ENCODE peak calls at places on chromosomes 13 and 19, in four cellular contexts. U, T, D and P are unnamed samples.

GRCh38 chr13:89628567-89628966 is 1718.9 kb upstream of the MIR17HG start:
- DNase-seq in U (peak; percentile 12), T (no peak), D (no peak), P (no peak)

GRCh38 chr19:50909240-50910070 is 1.7 kb downstream of the KLK4 start:
- DNase-seq in U (peak; percentile 83), T (no peak), D (no peak), P (peak; percentile 13)

GRCh38 chr19:27759896-27760295 is 1453.1 kb downstream of the UQCRFS1 start:
- DNase-seq in U (no peak), T (no peak), D (no peak), P (no peak)

GRCh38 chr19:50178320-50178719 is 15.2 kb upstream of the IZUMO2 start:
- DNase-seq in U (no peak), T (no peak), D (no peak), P (no peak)

GRCh38 chr19:47776568-47776967 is 1.9 kb upstream of the SELENOW start:
- DNase-seq in U (no peak), T (no peak), D (no peak), P (peak; percentile 77)

GRCh38 chr13:106599875-106600797 is 32.2 kb upstream of the ARGLU1 start:
- DNase-seq in U (no peak), T (no peak), D (peak; percentile 80), P (no peak)

GRCh38 chr13:40026174-40026585 is 370.7 kb downstream of the COG6 start:
- DNase-seq in U (no peak), T (peak; percentile 100), D (peak; percentile 11), P (no peak)

GRCh38 chr13:102774210-102774560 is 599 bp upstream of the TEX30 start:
- DNase-seq in U (no peak), T (no peak), D (no peak), P (no peak)

GRCh38 chr13:109010912-109011311 is 381.5 kb downstream of the MYO16 start:
- DNase-seq in U (no peak), T (no peak), D (no peak), P (no peak)

GRCh38 chr13:46039421-46040036 is 13.0 kb downstream of the ZC3H13 start:
- DNase-seq in U (no peak), T (no peak), D (peak; percentile 83), P (no peak)

GRCh38 chr13:41675306-41675705 is 218.0 kb downstream of the RGCC start:
- DNase-seq in U (no peak), T (no peak), D (no peak), P (no peak)

GRCh38 chr19:10093295-10094186 is 7.4 kb downstream of the SHFL start:
- DNase-seq in U (no peak), T (no peak), D (no peak), P (no peak)

GRCh38 chr19:39014037-39014436 is 18.3 kb downstream of the FBXO27 start:
- DNase-seq in U (no peak), T (no peak), D (no peak), P (no peak)

GRCh38 chr13:49517461-49517860 is 21.7 kb downstream of the PHF11 start:
- DNase-seq in U (no peak), T (no peak), D (no peak), P (peak; percentile 26)

GRCh38 chr13:35014606-35015005 is 72.5 kb downstream of the NBEA start:
- DNase-seq in U (no peak), T (no peak), D (no peak), P (no peak)

GRCh38 chr13:49400755-49401659 is 42.9 kb downstream of the CAB39L start:
- DNase-seq in U (peak; percentile 5), T (no peak), D (peak; percentile 87), P (no peak)

GRCh38 chr19:19349365-19349764 is 28.7 kb downstream of the MAU2 start:
- DNase-seq in U (no peak), T (no peak), D (no peak), P (no peak)

GRCh38 chr19:39778763-39779162 is at the start of gene LEUTX:
- DNase-seq in U (no peak), T (peak; percentile 55), D (no peak), P (no peak)

GRCh38 chr13:52127378-52127777 is 1.5 kb downstream of the NEK5 start:
- DNase-seq in U (no peak), T (no peak), D (no peak), P (no peak)

GRCh38 chr13:95385808-95386207 is 84.6 kb upstream of the ABCC4 start:
- DNase-seq in U (no peak), T (no peak), D (no peak), P (no peak)

GRCh38 chr19:45097776-45098520 is 5.0 kb downstream of the PPP1R37 start:
- DNase-seq in U (no peak), T (no peak), D (peak; percentile 98), P (peak; percentile 90)

GRCh38 chr19:11064831-11065303 is 24.4 kb upstream of the LDLR start:
- DNase-seq in U (no peak), T (no peak), D (no peak), P (no peak)

GRCh38 chr13:100301418-100301817 is 212.5 kb downstream of the PCCA start:
- DNase-seq in U (peak; percentile 24), T (no peak), D (no peak), P (no peak)

GRCh38 chr19:47004012-47004465 is 15.6 kb upstream of the NPAS1 start:
- DNase-seq in U (peak; percentile 75), T (no peak), D (no peak), P (no peak)

GRCh38 chr19:1451916-1452801 is 2.2 kb downstream of the APC2 start:
- DNase-seq in U (peak; percentile 86), T (no peak), D (no peak), P (no peak)

GRCh38 chr19:55766466-55766865 is 2.5 kb upstream of the RFPL4AL1 start:
- DNase-seq in U (no peak), T (peak; percentile 5), D (no peak), P (no peak)
- TF ChIP-seq MXI1 in U (no peak), T (no peak), D (no peak), P (no peak)

DNA sequence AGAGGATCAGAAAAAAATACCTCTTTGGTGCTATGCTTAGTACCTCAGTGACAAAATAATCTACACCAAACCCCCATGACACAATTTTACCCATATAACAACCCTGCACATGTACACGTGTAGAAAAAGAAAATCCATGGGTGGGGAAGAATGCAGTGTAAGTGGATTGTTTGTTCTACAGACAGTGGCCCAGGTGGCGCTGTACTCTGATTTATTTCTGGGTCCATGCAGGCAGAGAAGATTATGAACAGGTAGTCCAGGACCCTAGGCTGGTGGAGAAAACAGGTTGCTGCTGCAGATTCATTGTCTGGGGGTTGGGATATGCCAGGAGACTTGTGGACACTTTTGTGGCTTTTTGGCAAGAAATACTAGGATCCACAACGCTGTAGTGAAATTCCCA is 9.1 kb downstream of the ZNF100 start:
- DNase-seq in U (no peak), T (no peak), D (no peak), P (no peak)
- H3K36me3 ChIP-seq in U (peaks cover 11% of the 10 kb centered on the region), T (peaks cover 1% of the 10 kb centered on the region), D (peaks cover 36% of the 10 kb centered on the region), P (peaks cover 17% of the 10 kb centered on the region)

DNA sequence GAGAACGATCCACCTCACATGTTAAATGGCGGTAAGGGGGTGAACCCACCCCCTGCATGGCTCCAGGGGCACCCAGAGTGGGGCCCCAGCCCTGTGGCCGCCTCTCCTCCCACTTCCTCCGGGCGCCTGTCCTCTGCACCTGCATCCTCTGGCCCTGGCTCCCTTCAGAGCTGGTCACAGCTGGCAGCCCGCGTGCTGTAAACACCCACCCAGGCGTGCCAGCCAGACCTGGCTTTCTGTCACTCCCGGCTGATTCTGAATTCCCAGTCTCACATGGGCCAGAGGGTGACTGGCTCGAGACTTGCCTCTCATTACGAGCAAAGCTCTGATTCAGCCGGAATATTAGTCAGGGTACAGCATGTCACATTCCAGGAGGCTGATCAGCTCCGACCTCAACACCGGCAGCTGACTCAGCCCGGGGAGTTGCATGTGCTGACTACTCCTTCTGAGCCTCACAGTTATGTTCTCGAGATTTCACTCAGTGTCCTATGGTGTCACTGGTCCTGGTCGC is 75.1 kb downstream of the GNG7 start:
- DNase-seq in U (no peak), T (no peak), D (peak; percentile 99), P (peak; percentile 68)
- TF ChIP-seq MXI1 in U (no peak), T (no peak), D (peak; percentile 83), P (peak; percentile 46)

GRCh38 chr19:7130043-7130442 is 60.5 kb downstream of the ZNF557 start:
- DNase-seq in U (no peak), T (no peak), D (no peak), P (no peak)
- H3K36me3 ChIP-seq in U (peaks cover 3% of the 10 kb centered on the region), T (peaks cover 25% of the 10 kb centered on the region), D (peaks cover 32% of the 10 kb centered on the region), P (peaks cover 27% of the 10 kb centered on the region)

GRCh38 chr13:32946558-32946957 is 69.7 kb upstream of the KL start:
- DNase-seq in U (no peak), T (no peak), D (no peak), P (no peak)

GRCh38 chr13:32938907-32939306 is 77.3 kb upstream of the KL start:
- DNase-seq in U (no peak), T (no peak), D (peak; percentile 61), P (no peak)

GRCh38 chr13:32941368-32941767 is 74.9 kb upstream of the KL start:
- DNase-seq in U (no peak), T (no peak), D (no peak), P (no peak)

DNA sequence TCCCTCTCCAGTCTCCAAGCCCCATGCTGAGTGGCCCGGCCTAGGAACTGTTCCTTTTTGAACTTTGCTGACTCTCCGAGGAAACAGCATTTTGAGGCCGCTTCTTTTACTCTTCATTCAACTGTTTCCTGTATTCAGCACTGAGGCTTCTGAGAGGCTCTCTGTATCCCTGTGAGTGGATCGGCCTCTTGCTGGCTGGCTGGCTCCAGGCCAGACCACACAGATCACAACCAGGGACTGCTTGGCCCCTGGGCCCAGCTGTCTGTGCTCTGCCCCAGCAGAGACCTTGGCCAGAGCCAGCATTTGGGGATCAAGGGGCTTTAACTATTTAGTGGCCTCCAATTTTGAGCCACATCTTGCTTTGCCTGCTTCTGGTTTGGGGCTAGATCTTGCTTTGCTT is 75.6 kb upstream of the KL start:
- DNase-seq in U (peak; percentile 60), T (no peak), D (peak; percentile 56), P (no peak)
- TF ChIP-seq MXI1 in U (no peak), T (no peak), D (no peak), P (no peak)

GRCh38 chr19:2771786-2772674 is 11.0 kb downstream of the SGTA start:
- DNase-seq in U (no peak), T (no peak), D (no peak), P (no peak)
- H3K36me3 ChIP-seq in U (peaks cover 28% of the 10 kb centered on the region), T (peaks cover 20% of the 10 kb centered on the region), D (peaks cover 16% of the 10 kb centered on the region), P (peaks cover 24% of the 10 kb centered on the region)

GRCh38 chr13:112885782-112886268 is 83.2 kb upstream of the MCF2L start:
- DNase-seq in U (peak; percentile 96), T (no peak), D (peak; percentile 87), P (peak; percentile 71)
- TF ChIP-seq MXI1 in U (peak; percentile 96), T (no peak), D (peak; percentile 86), P (peak; percentile 25)

DNA sequence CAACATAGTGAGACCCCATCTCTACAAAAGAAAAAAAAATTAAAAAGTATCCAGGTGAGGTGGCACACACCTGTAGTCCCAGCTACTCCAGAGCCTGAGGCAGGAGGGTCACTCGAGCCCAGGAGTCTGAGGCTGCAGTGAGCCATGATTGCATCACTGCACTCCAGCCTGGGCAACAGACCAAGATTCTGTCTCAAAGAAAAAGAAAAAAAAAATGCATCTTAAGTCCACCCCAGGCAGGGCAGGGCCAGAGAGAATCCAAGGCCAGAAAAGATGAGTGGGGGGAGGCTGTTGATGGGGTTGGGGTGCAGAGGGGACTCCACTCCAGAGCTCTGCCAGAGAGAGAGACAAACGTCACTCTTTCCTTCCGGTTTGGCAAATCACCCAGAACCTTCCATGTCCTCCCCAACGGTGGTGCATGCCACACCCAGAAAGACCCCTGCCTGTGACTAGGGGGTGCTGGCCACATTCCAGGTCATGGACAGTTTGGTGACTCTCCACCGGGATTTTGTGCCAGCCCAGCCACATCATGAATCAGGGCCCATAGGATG is 431 bp downstream of the FUT3 start:
- DNase-seq in U (peak; percentile 9), T (no peak), D (peak; percentile 53), P (no peak)
- H3K36me3 ChIP-seq in U (no peaks in the 10 kb centered on the region), T (no peaks in the 10 kb centered on the region), D (no peaks in the 10 kb centered on the region), P (no peaks in the 10 kb centered on the region)

GRCh38 chr13:105167385-105167784 is 1368.1 kb downstream of the EFNB2 start:
- DNase-seq in U (no peak), T (no peak), D (no peak), P (no peak)
- TF ChIP-seq MXI1 in U (no peak), T (no peak), D (no peak), P (no peak)